ENCODE peak calls at places on chromosomes 5 and 9, in five cellular contexts. H, R, O, I and K are unnamed samples.

GRCh38 chr5:145947581-145947980 is 11.2 kb downstream of the SH3RF2 start:
- DNase-seq in H (no peak), R (peak; percentile 39), O (no peak), I (no peak), K (no peak)

GRCh38 chr9:16743375-16743774 is 127.1 kb downstream of the BNC2 start:
- DNase-seq in H (no peak), R (no peak), O (no peak), I (no peak), K (no peak)

GRCh38 chr9:93674580-93675335 is 98.4 kb downstream of the PHF2 start:
- DNase-seq in H (peak; percentile 37), R (no peak), O (no peak), I (no peak), K (peak; percentile 39)

GRCh38 chr5:63262191-63262981 is 683.8 kb downstream of the LRRC70 start:
- DNase-seq in H (no peak), R (peak; percentile 46), O (peak; percentile 74), I (no peak), K (no peak)

GRCh38 chr9:33225319-33226152 is 14.4 kb upstream of the SPINK4 start:
- DNase-seq in H (peak; percentile 60), R (peak; percentile 68), O (peak; percentile 91), I (no peak), K (no peak)

GRCh38 chr5:141362719-141363118 is 1.2 kb upstream of the PCDHGA5 start:
- DNase-seq in H (no peak), R (no peak), O (no peak), I (no peak), K (no peak)

GRCh38 chr9:128150594-128151342 is 1.5 kb downstream of the LCN2 start:
- DNase-seq in H (peak; percentile 86), R (no peak), O (no peak), I (peak; percentile 33), K (peak; percentile 55)

GRCh38 chr9:19682416-19682815 is 106.4 kb downstream of the SLC24A2 start:
- DNase-seq in H (no peak), R (no peak), O (no peak), I (no peak), K (no peak)

GRCh38 chr9:113677057-113677456 is 199.1 kb upstream of the ZNF618 start:
- DNase-seq in H (no peak), R (no peak), O (no peak), I (no peak), K (no peak)

GRCh38 chr5:25858019-25858418 is 1180.4 kb downstream of the CDH9 start:
- DNase-seq in H (peak; percentile 89), R (no peak), O (no peak), I (no peak), K (no peak)

DNA sequence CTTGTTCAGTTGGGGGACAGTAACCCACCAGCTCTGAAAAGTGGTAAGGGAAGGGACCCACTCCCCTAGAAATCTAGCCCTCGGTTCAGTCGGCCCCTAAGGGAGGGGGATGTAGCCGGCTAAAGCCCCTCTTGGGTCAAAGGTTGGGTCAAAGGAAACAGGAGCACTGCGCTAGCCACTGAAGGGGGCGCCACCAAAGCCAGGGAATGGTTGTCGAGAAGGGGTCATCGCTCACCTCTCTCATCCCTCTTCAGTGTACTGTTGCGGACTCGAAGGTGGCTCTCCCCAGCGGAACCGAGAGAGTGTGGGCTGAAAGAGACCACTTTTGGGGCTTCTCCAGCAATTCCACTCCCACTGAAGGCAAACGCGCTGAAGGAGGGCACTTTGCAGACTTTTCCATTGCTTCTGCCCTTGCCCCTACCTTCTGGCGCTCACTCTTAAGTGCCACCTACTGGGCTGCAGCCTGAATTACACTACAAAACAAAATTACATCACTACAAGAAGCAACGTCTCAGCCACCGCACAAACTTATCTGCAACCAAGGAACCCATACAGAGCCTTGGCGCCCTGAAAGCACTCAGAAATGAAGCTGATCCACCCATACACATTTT is 396.9 kb downstream of the PDE4D start:
- DNase-seq in H (peak; percentile 64), R (no peak), O (peak; percentile 11), I (no peak), K (no peak)
- TF ChIP-seq CTCF in H (peak; percentile 55), R (peak; percentile 55), O (peak; percentile 43), I (peak; percentile 27), K (peak; percentile 19)

GRCh38 chr5:544675-545330 is 20.6 kb upstream of the SLC9A3 start:
- DNase-seq in H (no peak), R (no peak), O (no peak), I (no peak), K (no peak)
- H3K27ac ChIP-seq in H (no peak overlapping the region), R (no peak overlapping the region), O (no peak overlapping the region), I (no peak overlapping the region), K (no peak overlapping the region)

DNA sequence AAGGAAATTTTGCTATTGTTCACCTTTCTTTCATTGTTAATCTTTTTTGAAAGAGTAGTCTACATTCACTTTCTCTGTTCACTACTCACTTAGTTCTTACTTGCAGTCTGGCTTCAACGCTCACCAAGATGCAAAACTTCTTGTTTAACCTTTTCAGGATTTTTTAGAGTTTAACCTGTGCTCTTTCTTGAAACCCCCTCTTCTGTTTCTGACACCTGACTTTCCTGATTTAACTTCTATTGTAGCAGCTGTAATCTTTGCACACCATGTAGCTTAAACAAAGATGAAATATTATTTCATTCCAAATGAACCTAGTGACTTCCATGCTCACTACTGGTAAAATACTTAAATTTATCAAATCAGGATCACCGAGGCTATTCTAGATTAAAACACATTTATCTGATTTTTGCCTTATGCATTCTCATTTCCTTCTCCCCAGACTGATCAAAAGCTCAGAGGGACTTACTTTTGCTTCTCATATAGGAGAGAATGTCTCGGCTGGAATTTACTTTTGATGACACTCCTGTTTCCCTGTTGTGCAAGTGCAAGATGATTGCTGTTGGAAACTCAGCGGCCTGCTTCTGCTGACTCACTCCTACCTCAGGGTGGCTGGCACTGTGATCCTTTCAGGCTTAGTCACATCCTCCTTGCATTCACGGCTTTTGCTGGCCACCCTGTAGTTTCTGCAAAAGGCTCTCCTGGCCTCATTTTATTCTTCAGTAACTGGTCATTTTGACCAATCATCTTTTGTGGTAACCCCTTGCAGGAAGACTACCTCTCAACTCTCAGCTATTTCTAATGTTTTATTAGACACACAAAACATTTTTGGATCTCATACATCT is 109.3 kb upstream of the IFNE start:
- DNase-seq in H (no peak), R (peak; percentile 100), O (peak; percentile 94), I (peak; percentile 74), K (no peak)
- H3K4me3 ChIP-seq in H (no peak overlapping the region), R (peak overlapping the region; percentile 30), O (peak overlapping the region; percentile 47), I (peak overlapping the region; percentile 49), K (no peak overlapping the region)

DNA sequence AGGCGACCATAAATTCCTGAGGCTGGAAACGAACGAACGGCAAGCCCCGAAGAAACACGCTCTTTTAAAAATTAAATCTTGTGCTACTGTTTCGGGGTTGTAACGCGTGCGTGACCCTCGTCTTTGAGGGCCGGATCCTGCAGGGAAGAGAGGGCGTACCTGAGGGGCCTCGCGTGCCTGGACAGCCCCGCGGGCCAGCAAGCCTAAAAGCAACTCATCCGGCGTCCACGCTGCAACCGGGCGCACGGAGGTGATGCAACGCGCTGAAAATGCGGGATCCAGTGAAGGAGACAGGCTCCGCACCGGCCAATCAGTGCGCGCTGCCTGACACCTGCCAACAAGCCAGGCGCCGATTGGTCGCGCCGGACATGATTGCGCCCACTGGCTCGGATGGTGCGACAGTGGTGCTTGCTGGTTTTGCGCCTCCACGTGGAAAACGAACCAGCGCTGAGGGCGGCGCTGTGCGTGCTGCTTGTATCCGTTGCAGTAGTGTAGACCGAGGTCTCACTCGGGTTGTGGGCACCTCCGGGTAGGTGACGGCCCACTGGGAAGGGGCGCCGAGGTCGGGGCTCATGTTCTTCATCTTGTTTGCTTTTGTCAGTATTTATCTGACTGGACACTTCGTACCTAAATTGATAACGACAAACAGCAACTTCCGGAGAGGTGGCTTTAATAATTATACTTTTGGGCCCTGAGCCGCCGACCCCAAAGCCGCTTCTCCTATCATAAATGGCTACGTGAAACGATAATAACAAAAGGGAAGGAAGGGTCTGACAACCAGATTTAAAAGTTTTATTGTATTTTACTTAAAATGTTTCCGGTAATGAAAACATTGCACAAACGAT is at the start of gene IARS1:
- DNase-seq in H (peak; percentile 100), R (peak; percentile 98), O (peak; percentile 99), I (peak; percentile 96), K (peak; percentile 97)
- TF ChIP-seq CTCF in H (peak; percentile 34), R (peak; percentile 16), O (no peak), I (peak; percentile 42), K (peak; percentile 47)

DNA sequence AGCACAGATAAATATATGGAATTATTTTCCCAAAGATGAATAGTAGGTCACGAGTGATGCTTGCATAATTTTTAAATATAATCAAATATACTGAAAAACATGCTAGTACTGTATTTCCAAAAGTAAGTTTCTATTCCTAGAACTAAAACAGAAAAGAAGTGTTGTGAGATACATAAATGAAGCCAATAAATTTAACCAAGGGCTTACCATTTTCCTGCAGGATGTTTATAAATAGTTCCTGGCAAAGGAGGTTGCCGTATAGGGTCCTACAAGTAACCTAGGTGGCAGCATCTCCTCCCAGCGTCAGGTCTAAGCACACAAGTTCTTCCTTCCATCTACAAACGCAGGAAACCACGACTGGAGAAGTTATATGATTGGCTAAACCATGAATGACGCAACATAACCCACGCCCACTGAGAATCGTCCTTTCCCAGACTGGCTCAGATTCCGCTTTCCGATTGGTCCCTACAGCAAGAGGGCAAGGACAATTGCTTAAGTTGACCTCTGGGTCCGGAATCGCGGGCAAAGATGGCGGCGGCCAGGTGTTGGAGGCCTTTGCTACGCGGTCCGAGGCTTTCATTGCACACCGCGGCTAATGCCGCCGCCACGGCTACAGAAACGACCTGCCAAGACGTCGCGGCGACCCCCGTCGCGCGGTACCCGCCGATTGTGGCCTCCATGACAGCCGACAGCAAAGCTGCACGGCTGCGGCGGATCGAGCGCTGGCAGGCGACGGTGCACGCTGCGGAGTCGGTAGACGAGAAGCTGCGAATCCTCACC is at the start of gene MRPS30:
- DNase-seq in H (peak; percentile 87), R (peak; percentile 99), O (peak; percentile 100), I (peak; percentile 84), K (peak; percentile 90)
- H3K27ac ChIP-seq in H (peak within 1 kb of the TSS; percentile 98), R (peak within 1 kb of the TSS; percentile 88), O (peak within 1 kb of the TSS; percentile 51), I (peak within 1 kb of the TSS; percentile 89), K (peak within 1 kb of the TSS; percentile 91)

GRCh38 chr5:138223532-138223931 is 10.4 kb upstream of the CDC23 start:
- DNase-seq in H (no peak), R (no peak), O (no peak), I (no peak), K (no peak)
- H3K4me3 ChIP-seq in H (no peak overlapping the region), R (no peak overlapping the region), O (no peak overlapping the region), I (no peak overlapping the region), K (no peak overlapping the region)